ENCODE peak calls at places on chromosomes 2 and 18, in nine cellular contexts. F is HFF-Myc; E is fibroblast of pulmonary artery; G is activated T-helper 1 cell treated with anti-CD3 and anti-CD28 coated beads, Interleukin-2, amount 50 U/mL, for 16 hours; D is HEK293T; O is cardiac muscle cell; X is pulmonary artery endothelial cell; R is stimulated activated CD4-positive, alpha-beta T cell treated with anti-CD3 and anti-CD28 coated beads, Interleukin-1b, Interleukin-23, amount 100 ng/mL, for 1 hour; L is left cardiac atrium. M is an unnamed sample.

GRCh38 chr2:144456680-144457079 is 63.2 kb downstream of the ZEB2 start:
- DNase-seq in G (no peak), R (no peak), D (no peak), O (peak; percentile 63), E (peak; percentile 89), X (no peak), L (peak; percentile 36), F (no peak), M (peak; percentile 49)

GRCh38 chr2:66840321-66841014 is 405.5 kb downstream of the MEIS1 start:
- DNase-seq in D (no peak), R (no peak), E (peak; percentile 89), G (no peak), O (no peak), X (no peak), F (no peak), L (no peak), M (peak; percentile 47)

GRCh38 chr18:69216390-69216789 is 184.3 kb upstream of the DOK6 start:
- DNase-seq in L (no peak), F (no peak), G (no peak), X (no peak), O (no peak), R (no peak), D (no peak), E (no peak), M (no peak)

GRCh38 chr2:238378230-238379095 is 48.3 kb upstream of the ASB1 start:
- DNase-seq in O (no peak), F (no peak), R (no peak), D (no peak), E (no peak), G (no peak), L (no peak), X (no peak), M (no peak)

GRCh38 chr2:32572737-32573136 is 55.1 kb upstream of the TTC27 start:
- DNase-seq in F (no peak), X (no peak), R (no peak), D (no peak), E (no peak), G (no peak), O (no peak), L (no peak), M (no peak)

GRCh38 chr2:221571391-221572179 is 519 bp downstream of the EPHA4 start:
- DNase-seq in G (no peak), O (peak; percentile 64), L (peak; percentile 67), R (no peak), F (no peak), D (peak; percentile 23), X (no peak), E (peak; percentile 38), M (no peak)

GRCh38 chr18:37654711-37655369 is 89.2 kb upstream of the CELF4 start:
- DNase-seq in F (no peak), E (no peak), O (no peak), X (no peak), G (no peak), R (no peak), D (no peak), L (no peak), M (no peak)

GRCh38 chr2:100938031-100939026 is 63.8 kb upstream of the RPL31 start:
- DNase-seq in R (no peak), F (no peak), L (no peak), D (no peak), G (no peak), E (no peak), X (no peak), O (no peak), M (no peak)

GRCh38 chr2:199410130-199410529 is 47.6 kb downstream of the SATB2 start:
- DNase-seq in X (no peak), F (no peak), E (no peak), O (no peak), D (no peak), L (no peak), R (no peak), G (no peak), M (no peak)

GRCh38 chr2:45345331-45346305 is 265.4 kb downstream of the SRBD1 start:
- DNase-seq in O (no peak), R (no peak), L (no peak), X (no peak), D (no peak), F (no peak), E (no peak), G (no peak), M (no peak)

GRCh38 chr2:58571181-58571852 is 330.2 kb upstream of the FANCL start:
- DNase-seq in F (peak; percentile 56), O (peak; percentile 70), G (no peak), R (no peak), D (peak; percentile 67), E (peak; percentile 77), X (peak; percentile 45), L (no peak), M (peak; percentile 23)